ENCODE peak calls at places on chromosomes 5 and 9, in five cellular contexts. One of them, this sample, is unnamed.

GRCh38 chr5:54904425-54904824 is 81.0 kb downstream of the ESM1 start:
- DNase-seq in heart right ventricle: no peak
- DNase-seq in stimulated activated CD4-positive, alpha-beta T cell treated with anti-CD3 and anti-CD28 coated beads, Interleukin-1b, Interleukin-23, amount 100 ng/mL, for 4 hours: no peak
- DNase-seq in AG04450: peak
- DNase-seq in T-helper 1 cell: no peak
- DNase-seq in this sample: no peak

GRCh38 chr5:176734756-176735342 is 75.5 kb upstream of the UNC5A start:
- DNase-seq in heart right ventricle: no peak
- DNase-seq in stimulated activated CD4-positive, alpha-beta T cell treated with anti-CD3 and anti-CD28 coated beads, Interleukin-1b, Interleukin-23, amount 100 ng/mL, for 4 hours: no peak
- DNase-seq in AG04450: no peak
- DNase-seq in T-helper 1 cell: no peak
- DNase-seq in this sample: no peak

GRCh38 chr9:129290606-129291005 is 112.5 kb upstream of the IER5L start:
- DNase-seq in heart right ventricle: no peak
- DNase-seq in stimulated activated CD4-positive, alpha-beta T cell treated with anti-CD3 and anti-CD28 coated beads, Interleukin-1b, Interleukin-23, amount 100 ng/mL, for 4 hours: no peak
- DNase-seq in AG04450: no peak
- DNase-seq in T-helper 1 cell: no peak
- DNase-seq in this sample: no peak

GRCh38 chr9:130039504-130040147 is 3.4 kb downstream of the FNBP1 start:
- DNase-seq in heart right ventricle: no peak
- DNase-seq in stimulated activated CD4-positive, alpha-beta T cell treated with anti-CD3 and anti-CD28 coated beads, Interleukin-1b, Interleukin-23, amount 100 ng/mL, for 4 hours: no peak
- DNase-seq in AG04450: no peak
- DNase-seq in T-helper 1 cell: no peak
- DNase-seq in this sample: no peak

GRCh38 chr5:34511915-34512314 is 144.2 kb upstream of the RAI14 start:
- DNase-seq in heart right ventricle: no peak
- DNase-seq in stimulated activated CD4-positive, alpha-beta T cell treated with anti-CD3 and anti-CD28 coated beads, Interleukin-1b, Interleukin-23, amount 100 ng/mL, for 4 hours: no peak
- DNase-seq in AG04450: no peak
- DNase-seq in T-helper 1 cell: no peak
- DNase-seq in this sample: no peak

GRCh38 chr9:124110307-124110915 is 98.8 kb downstream of the LHX2 start:
- DNase-seq in heart right ventricle: peak
- DNase-seq in stimulated activated CD4-positive, alpha-beta T cell treated with anti-CD3 and anti-CD28 coated beads, Interleukin-1b, Interleukin-23, amount 100 ng/mL, for 4 hours: no peak
- DNase-seq in AG04450: peak
- DNase-seq in T-helper 1 cell: no peak
- DNase-seq in this sample: peak

GRCh38 chr9:78552802-78553201 is 255.9 kb downstream of the PSAT1 start:
- DNase-seq in heart right ventricle: no peak
- DNase-seq in stimulated activated CD4-positive, alpha-beta T cell treated with anti-CD3 and anti-CD28 coated beads, Interleukin-1b, Interleukin-23, amount 100 ng/mL, for 4 hours: no peak
- DNase-seq in AG04450: no peak
- DNase-seq in T-helper 1 cell: no peak
- DNase-seq in this sample: no peak

GRCh38 chr5:177434437-177434836 is 8.0 kb downstream of the GRK6 start:
- DNase-seq in heart right ventricle: no peak
- DNase-seq in stimulated activated CD4-positive, alpha-beta T cell treated with anti-CD3 and anti-CD28 coated beads, Interleukin-1b, Interleukin-23, amount 100 ng/mL, for 4 hours: peak
- DNase-seq in AG04450: no peak
- DNase-seq in T-helper 1 cell: no peak
- DNase-seq in this sample: peak

GRCh38 chr5:24788829-24789509 is 144.2 kb upstream of the CDH10 start:
- DNase-seq in heart right ventricle: no peak
- DNase-seq in stimulated activated CD4-positive, alpha-beta T cell treated with anti-CD3 and anti-CD28 coated beads, Interleukin-1b, Interleukin-23, amount 100 ng/mL, for 4 hours: no peak
- DNase-seq in AG04450: no peak
- DNase-seq in T-helper 1 cell: no peak
- DNase-seq in this sample: no peak

GRCh38 chr5:139222346-139222745 is 24.2 kb upstream of the SIL1 start:
- DNase-seq in heart right ventricle: no peak
- DNase-seq in stimulated activated CD4-positive, alpha-beta T cell treated with anti-CD3 and anti-CD28 coated beads, Interleukin-1b, Interleukin-23, amount 100 ng/mL, for 4 hours: no peak
- DNase-seq in AG04450: no peak
- DNase-seq in T-helper 1 cell: no peak
- DNase-seq in this sample: no peak

GRCh38 chr9:4678679-4679267 is 596 bp upstream of the CDC37L1 start:
- DNase-seq in heart right ventricle: peak
- DNase-seq in stimulated activated CD4-positive, alpha-beta T cell treated with anti-CD3 and anti-CD28 coated beads, Interleukin-1b, Interleukin-23, amount 100 ng/mL, for 4 hours: no peak
- DNase-seq in AG04450: no peak
- DNase-seq in T-helper 1 cell: no peak
- DNase-seq in this sample: no peak

GRCh38 chr5:151718168-151718567 is 31.5 kb upstream of the SPARC start:
- DNase-seq in heart right ventricle: no peak
- DNase-seq in stimulated activated CD4-positive, alpha-beta T cell treated with anti-CD3 and anti-CD28 coated beads, Interleukin-1b, Interleukin-23, amount 100 ng/mL, for 4 hours: no peak
- DNase-seq in AG04450: no peak
- DNase-seq in T-helper 1 cell: no peak
- DNase-seq in this sample: no peak

GRCh38 chr9:16671591-16672137 is 198.8 kb downstream of the BNC2 start:
- DNase-seq in heart right ventricle: no peak
- DNase-seq in stimulated activated CD4-positive, alpha-beta T cell treated with anti-CD3 and anti-CD28 coated beads, Interleukin-1b, Interleukin-23, amount 100 ng/mL, for 4 hours: no peak
- DNase-seq in AG04450: peak
- DNase-seq in T-helper 1 cell: no peak
- DNase-seq in this sample: no peak

GRCh38 chr5:90480699-90481098 is 6.0 kb downstream of the POLR3G start:
- DNase-seq in heart right ventricle: no peak
- DNase-seq in stimulated activated CD4-positive, alpha-beta T cell treated with anti-CD3 and anti-CD28 coated beads, Interleukin-1b, Interleukin-23, amount 100 ng/mL, for 4 hours: no peak
- DNase-seq in AG04450: no peak
- DNase-seq in T-helper 1 cell: no peak
- DNase-seq in this sample: no peak

GRCh38 chr9:90523953-90524352 is 118.7 kb downstream of the DIRAS2 start:
- DNase-seq in heart right ventricle: no peak
- DNase-seq in stimulated activated CD4-positive, alpha-beta T cell treated with anti-CD3 and anti-CD28 coated beads, Interleukin-1b, Interleukin-23, amount 100 ng/mL, for 4 hours: no peak
- DNase-seq in AG04450: no peak
- DNase-seq in T-helper 1 cell: no peak
- DNase-seq in this sample: no peak

GRCh38 chr5:139692148-139692547 is 44.0 kb downstream of the CXXC5 start:
- DNase-seq in heart right ventricle: no peak
- DNase-seq in stimulated activated CD4-positive, alpha-beta T cell treated with anti-CD3 and anti-CD28 coated beads, Interleukin-1b, Interleukin-23, amount 100 ng/mL, for 4 hours: no peak
- DNase-seq in AG04450: no peak
- DNase-seq in T-helper 1 cell: no peak
- DNase-seq in this sample: no peak

GRCh38 chr5:36919238-36919637 is 42.7 kb downstream of the NIPBL start:
- DNase-seq in heart right ventricle: no peak
- DNase-seq in stimulated activated CD4-positive, alpha-beta T cell treated with anti-CD3 and anti-CD28 coated beads, Interleukin-1b, Interleukin-23, amount 100 ng/mL, for 4 hours: no peak
- DNase-seq in AG04450: no peak
- DNase-seq in T-helper 1 cell: no peak
- DNase-seq in this sample: no peak

GRCh38 chr5:56409331-56410190 is 176.4 kb upstream of the ANKRD55 start:
- DNase-seq in heart right ventricle: peak
- DNase-seq in stimulated activated CD4-positive, alpha-beta T cell treated with anti-CD3 and anti-CD28 coated beads, Interleukin-1b, Interleukin-23, amount 100 ng/mL, for 4 hours: no peak
- DNase-seq in AG04450: peak
- DNase-seq in T-helper 1 cell: no peak
- DNase-seq in this sample: no peak

GRCh38 chr5:127088226-127088625 is 14.9 kb upstream of the C5orf63 start:
- DNase-seq in heart right ventricle: no peak
- DNase-seq in stimulated activated CD4-positive, alpha-beta T cell treated with anti-CD3 and anti-CD28 coated beads, Interleukin-1b, Interleukin-23, amount 100 ng/mL, for 4 hours: no peak
- DNase-seq in AG04450: peak
- DNase-seq in T-helper 1 cell: no peak
- DNase-seq in this sample: no peak

GRCh38 chr9:13817754-13818278 is 496.1 kb downstream of the NFIB start:
- DNase-seq in heart right ventricle: no peak
- DNase-seq in stimulated activated CD4-positive, alpha-beta T cell treated with anti-CD3 and anti-CD28 coated beads, Interleukin-1b, Interleukin-23, amount 100 ng/mL, for 4 hours: no peak
- DNase-seq in AG04450: no peak
- DNase-seq in T-helper 1 cell: no peak
- DNase-seq in this sample: no peak

GRCh38 chr5:74643160-74643562 is 2.6 kb upstream of the ENC1 start:
- DNase-seq in heart right ventricle: peak
- DNase-seq in stimulated activated CD4-positive, alpha-beta T cell treated with anti-CD3 and anti-CD28 coated beads, Interleukin-1b, Interleukin-23, amount 100 ng/mL, for 4 hours: no peak
- DNase-seq in AG04450: peak
- DNase-seq in T-helper 1 cell: no peak
- DNase-seq in this sample: no peak

GRCh38 chr9:136991993-136992818 is at the start of gene PAXX:
- DNase-seq in heart right ventricle: peak
- DNase-seq in stimulated activated CD4-positive, alpha-beta T cell treated with anti-CD3 and anti-CD28 coated beads, Interleukin-1b, Interleukin-23, amount 100 ng/mL, for 4 hours: peak
- DNase-seq in AG04450: peak
- DNase-seq in T-helper 1 cell: peak
- DNase-seq in this sample: peak

GRCh38 chr5:36161317-36161716 is 9.4 kb downstream of the SKP2 start:
- DNase-seq in heart right ventricle: no peak
- DNase-seq in stimulated activated CD4-positive, alpha-beta T cell treated with anti-CD3 and anti-CD28 coated beads, Interleukin-1b, Interleukin-23, amount 100 ng/mL, for 4 hours: no peak
- DNase-seq in AG04450: no peak
- DNase-seq in T-helper 1 cell: no peak
- DNase-seq in this sample: no peak